ENCODE peak calls at places on chromosomes 3 and 15, in four cellular contexts. One of them, this sample, is unnamed.

GRCh38 chr15:72585659-72586058 is 68.8 kb upstream of the GOLGA6B start:
- DNase-seq in IMR-90: peak; percentile 28
- DNase-seq in H9: no peak
- DNase-seq in mesendoderm: peak; percentile 62
- DNase-seq in this sample: no peak

GRCh38 chr3:126621627-126622345 is 33.1 kb downstream of the TXNRD3 start:
- DNase-seq in IMR-90: peak; percentile 59
- DNase-seq in H9: no peak
- DNase-seq in mesendoderm: peak; percentile 63
- DNase-seq in this sample: no peak

GRCh38 chr3:74135808-74136207 is 478.7 kb downstream of the CNTN3 start:
- DNase-seq in IMR-90: no peak
- DNase-seq in H9: no peak
- DNase-seq in mesendoderm: no peak
- DNase-seq in this sample: no peak

GRCh38 chr15:79978260-79978659 is 7.3 kb upstream of the BCL2A1 start:
- DNase-seq in IMR-90: no peak
- DNase-seq in H9: no peak
- DNase-seq in mesendoderm: no peak
- DNase-seq in this sample: no peak

GRCh38 chr3:165682734-165683133 is 154.5 kb downstream of the BCHE start:
- DNase-seq in IMR-90: no peak
- DNase-seq in H9: no peak
- DNase-seq in mesendoderm: no peak
- DNase-seq in this sample: no peak

GRCh38 chr3:65971281-65972252 is 67.2 kb downstream of the MAGI1 start:
- DNase-seq in IMR-90: no peak
- DNase-seq in H9: no peak
- DNase-seq in mesendoderm: peak; percentile 87
- DNase-seq in this sample: no peak

GRCh38 chr3:66464512-66464894 is 36.3 kb downstream of the LRIG1 start:
- DNase-seq in IMR-90: peak; percentile 35
- DNase-seq in H9: no peak
- DNase-seq in mesendoderm: peak; percentile 52
- DNase-seq in this sample: no peak

GRCh38 chr15:69303337-69304175 is 4.8 kb downstream of the PAQR5 start:
- DNase-seq in IMR-90: peak; percentile 55
- DNase-seq in H9: no peak
- DNase-seq in mesendoderm: peak; percentile 55
- DNase-seq in this sample: no peak

GRCh38 chr3:172171396-172172075 is 132.2 kb downstream of the FNDC3B start:
- DNase-seq in IMR-90: no peak
- DNase-seq in H9: no peak
- DNase-seq in mesendoderm: no peak
- DNase-seq in this sample: no peak

GRCh38 chr15:71654714-71655174 is 155.6 kb upstream of the NR2E3 start:
- DNase-seq in IMR-90: no peak
- DNase-seq in H9: no peak
- DNase-seq in mesendoderm: no peak
- DNase-seq in this sample: no peak

GRCh38 chr15:78303729-78304486 is 4.5 kb upstream of the SKIC8 start:
- DNase-seq in IMR-90: no peak
- DNase-seq in H9: peak; percentile 79
- DNase-seq in mesendoderm: no peak
- DNase-seq in this sample: no peak

GRCh38 chr15:56199038-56199437 is 44.6 kb downstream of the RFX7 start:
- DNase-seq in IMR-90: no peak
- DNase-seq in H9: no peak
- DNase-seq in mesendoderm: no peak
- DNase-seq in this sample: no peak

GRCh38 chr15:56207711-56208110 is 36.0 kb downstream of the RFX7 start:
- DNase-seq in IMR-90: no peak
- DNase-seq in H9: no peak
- DNase-seq in mesendoderm: no peak
- DNase-seq in this sample: no peak

GRCh38 chr15:56207092-56207491 is 36.6 kb downstream of the RFX7 start:
- DNase-seq in IMR-90: no peak
- DNase-seq in H9: no peak
- DNase-seq in mesendoderm: no peak
- DNase-seq in this sample: no peak

GRCh38 chr15:56205061-56205876 is 38.4 kb downstream of the RFX7 start:
- DNase-seq in IMR-90: peak; percentile 31
- DNase-seq in H9: no peak
- DNase-seq in mesendoderm: no peak
- DNase-seq in this sample: no peak

DNA sequence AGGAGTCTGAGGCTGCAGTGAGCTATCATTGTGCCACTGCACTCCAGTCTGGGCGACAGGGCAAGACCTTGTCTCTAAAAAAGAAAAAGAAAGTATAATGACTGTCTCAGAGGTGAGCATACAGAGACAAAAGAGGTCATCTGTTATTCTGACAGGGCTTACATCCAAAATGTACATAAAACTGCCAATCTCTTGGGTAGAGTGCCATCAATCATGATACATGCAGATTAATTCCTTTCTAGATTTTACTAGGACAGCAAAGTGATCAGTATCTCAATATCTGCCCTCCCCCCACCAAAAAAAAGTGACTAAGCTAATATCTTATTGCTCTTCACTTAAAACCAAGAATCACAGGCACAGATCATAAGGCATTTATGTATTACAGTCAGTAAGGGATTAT is 40.9 kb downstream of the RFX7 start:
- DNase-seq in IMR-90: no peak
- DNase-seq in H9: no peak
- DNase-seq in mesendoderm: no peak
- DNase-seq in this sample: no peak
- H2AK5ac ChIP-seq in IMR-90: no peak overlapping the region
- H2AK5ac ChIP-seq in H9: no peak overlapping the region
- H2AK5ac ChIP-seq in mesendoderm: no peak overlapping the region
- H2AK5ac ChIP-seq in this sample: no peak overlapping the region

DNA sequence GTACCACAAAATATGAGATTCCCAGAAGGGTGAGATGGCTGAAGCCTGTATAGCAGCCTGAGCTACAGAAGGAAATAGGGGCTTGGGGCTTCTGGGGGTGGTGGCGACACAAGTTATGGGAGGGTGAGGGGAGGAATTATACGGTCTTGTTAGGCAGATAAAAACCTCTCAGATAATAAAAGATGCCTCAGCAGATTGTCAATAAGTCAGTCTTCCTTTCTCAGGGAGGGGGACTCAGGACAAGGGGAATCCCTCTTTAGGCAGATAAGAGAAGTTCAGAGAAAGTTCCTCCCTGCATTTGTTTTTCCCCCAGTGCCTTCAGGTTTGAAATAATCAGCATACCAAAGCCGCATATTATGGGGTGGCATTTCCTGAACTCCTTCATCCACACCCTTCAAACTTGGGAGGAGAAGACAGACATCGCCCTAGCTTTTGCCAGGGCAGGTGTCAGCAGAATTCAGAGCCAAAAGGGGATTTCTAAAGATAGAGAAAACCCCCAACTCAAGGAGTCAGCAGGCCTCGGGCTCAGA is 8.4 kb downstream of the PPCDC start:
- DNase-seq in IMR-90: no peak
- DNase-seq in H9: no peak
- DNase-seq in mesendoderm: peak; percentile 38
- DNase-seq in this sample: no peak
- H3K27ac ChIP-seq in IMR-90: no peak overlapping the region
- H3K27ac ChIP-seq in H9: no peak overlapping the region
- H3K27ac ChIP-seq in mesendoderm: no peak overlapping the region
- H3K27ac ChIP-seq in this sample: no peak overlapping the region

DNA sequence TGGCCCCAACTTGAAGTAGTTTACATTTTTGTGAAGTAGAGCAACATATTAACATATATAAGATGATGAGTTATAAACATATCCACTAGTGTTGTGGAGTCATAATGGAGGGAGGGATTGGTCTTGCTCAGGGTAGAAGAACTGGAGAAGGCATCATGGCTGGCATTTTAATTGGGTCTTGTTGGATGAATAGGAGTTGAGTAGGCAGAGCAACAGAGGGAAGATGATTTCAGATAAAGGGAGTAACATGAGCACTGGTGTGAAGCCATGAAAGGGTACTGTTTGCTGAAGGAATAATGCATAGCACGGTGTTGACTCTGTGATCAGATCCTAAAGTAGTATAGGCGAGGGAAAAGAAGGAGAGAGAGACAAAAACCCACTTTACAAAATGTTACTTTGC is 3.6 kb upstream of the RFX7 start:
- DNase-seq in IMR-90: no peak
- DNase-seq in H9: no peak
- DNase-seq in mesendoderm: no peak
- DNase-seq in this sample: no peak
- H3K9ac ChIP-seq in IMR-90: no peak overlapping the region
- H3K9ac ChIP-seq in H9: no peak overlapping the region
- H3K9ac ChIP-seq in mesendoderm: no peak overlapping the region
- H3K9ac ChIP-seq in this sample: no peak overlapping the region

GRCh38 chr3:51337666-51338065 is 47.4 kb upstream of the MANF start:
- DNase-seq in IMR-90: no peak
- DNase-seq in H9: no peak
- DNase-seq in mesendoderm: no peak
- DNase-seq in this sample: no peak
- H2AK5ac ChIP-seq in IMR-90: no peak overlapping the region
- H2AK5ac ChIP-seq in H9: no peak overlapping the region
- H2AK5ac ChIP-seq in mesendoderm: no peak overlapping the region
- H2AK5ac ChIP-seq in this sample: no peak overlapping the region

GRCh38 chr3:33665294-33665693 is 52.8 kb downstream of the CLASP2 start:
- DNase-seq in IMR-90: no peak
- DNase-seq in H9: no peak
- DNase-seq in mesendoderm: no peak
- DNase-seq in this sample: no peak

GRCh38 chr3:33658971-33659848 is 58.8 kb downstream of the CLASP2 start:
- DNase-seq in IMR-90: peak; percentile 88
- DNase-seq in H9: peak; percentile 78
- DNase-seq in mesendoderm: peak; percentile 89
- DNase-seq in this sample: peak; percentile 65

GRCh38 chr3:33664195-33664594 is 53.9 kb downstream of the CLASP2 start:
- DNase-seq in IMR-90: peak; percentile 92
- DNase-seq in H9: no peak
- DNase-seq in mesendoderm: no peak
- DNase-seq in this sample: no peak

GRCh38 chr3:33660035-33660434 is 58.0 kb downstream of the CLASP2 start:
- DNase-seq in IMR-90: no peak
- DNase-seq in H9: no peak
- DNase-seq in mesendoderm: peak; percentile 8
- DNase-seq in this sample: no peak

GRCh38 chr3:33663042-33663441 is 55.0 kb downstream of the CLASP2 start:
- DNase-seq in IMR-90: no peak
- DNase-seq in H9: no peak
- DNase-seq in mesendoderm: no peak
- DNase-seq in this sample: no peak
- H3K27ac ChIP-seq in IMR-90: no peak overlapping the region
- H3K27ac ChIP-seq in H9: no peak overlapping the region
- H3K27ac ChIP-seq in mesendoderm: no peak overlapping the region
- H3K27ac ChIP-seq in this sample: no peak overlapping the region

DNA sequence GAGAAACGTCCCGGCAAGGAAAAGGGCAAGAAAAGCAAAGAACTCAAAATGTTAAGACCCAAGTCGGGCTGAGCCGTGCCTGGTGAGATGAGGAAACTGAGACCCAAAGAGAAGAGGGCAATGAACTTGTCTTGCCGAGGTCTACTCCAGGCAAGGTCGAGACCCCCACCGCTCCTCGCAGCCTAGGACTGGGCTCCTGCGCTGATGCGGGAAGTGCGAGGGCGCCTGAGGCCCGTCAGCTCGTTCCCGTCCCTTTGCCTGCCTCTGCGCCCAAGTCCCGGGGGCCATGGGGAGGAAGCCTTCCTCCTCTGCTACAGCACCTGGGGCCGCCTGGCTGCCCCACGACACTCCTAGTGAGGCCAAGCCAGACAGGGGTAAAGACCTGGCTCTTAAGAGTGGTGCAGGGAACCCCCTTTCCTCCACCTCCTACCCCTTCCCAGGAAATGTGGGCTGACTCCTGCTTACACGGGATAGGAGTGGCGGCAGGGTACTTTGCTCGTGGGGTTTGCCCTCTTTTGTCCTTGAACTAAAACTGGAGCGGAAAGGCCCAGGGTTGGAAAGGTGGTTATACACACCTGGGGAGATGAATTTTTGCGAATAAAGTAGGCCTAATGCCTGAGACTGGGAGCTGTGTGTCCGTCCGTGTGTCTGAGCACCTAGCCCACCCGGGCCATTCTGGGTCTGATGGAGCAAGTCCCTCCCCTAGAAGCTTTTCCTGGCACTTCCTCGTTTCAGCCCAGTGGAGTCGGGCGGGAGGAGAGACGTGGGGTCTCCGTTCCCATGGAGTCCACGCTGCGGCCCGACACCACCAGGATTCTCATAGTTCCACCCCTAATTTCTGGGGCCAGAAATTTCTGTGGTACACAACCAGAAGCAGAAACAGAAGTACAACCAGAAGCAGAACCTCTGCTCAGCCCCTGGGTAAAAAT is 1.1 kb upstream of the MEGF11 start:
- DNase-seq in IMR-90: no peak
- DNase-seq in H9: peak; percentile 63
- DNase-seq in mesendoderm: peak; percentile 56
- DNase-seq in this sample: no peak
- H3K9ac ChIP-seq in IMR-90: no peak overlapping the region
- H3K9ac ChIP-seq in H9: no peak overlapping the region
- H3K9ac ChIP-seq in mesendoderm: peak overlapping the region; percentile 60
- H3K9ac ChIP-seq in this sample: no peak overlapping the region

DNA sequence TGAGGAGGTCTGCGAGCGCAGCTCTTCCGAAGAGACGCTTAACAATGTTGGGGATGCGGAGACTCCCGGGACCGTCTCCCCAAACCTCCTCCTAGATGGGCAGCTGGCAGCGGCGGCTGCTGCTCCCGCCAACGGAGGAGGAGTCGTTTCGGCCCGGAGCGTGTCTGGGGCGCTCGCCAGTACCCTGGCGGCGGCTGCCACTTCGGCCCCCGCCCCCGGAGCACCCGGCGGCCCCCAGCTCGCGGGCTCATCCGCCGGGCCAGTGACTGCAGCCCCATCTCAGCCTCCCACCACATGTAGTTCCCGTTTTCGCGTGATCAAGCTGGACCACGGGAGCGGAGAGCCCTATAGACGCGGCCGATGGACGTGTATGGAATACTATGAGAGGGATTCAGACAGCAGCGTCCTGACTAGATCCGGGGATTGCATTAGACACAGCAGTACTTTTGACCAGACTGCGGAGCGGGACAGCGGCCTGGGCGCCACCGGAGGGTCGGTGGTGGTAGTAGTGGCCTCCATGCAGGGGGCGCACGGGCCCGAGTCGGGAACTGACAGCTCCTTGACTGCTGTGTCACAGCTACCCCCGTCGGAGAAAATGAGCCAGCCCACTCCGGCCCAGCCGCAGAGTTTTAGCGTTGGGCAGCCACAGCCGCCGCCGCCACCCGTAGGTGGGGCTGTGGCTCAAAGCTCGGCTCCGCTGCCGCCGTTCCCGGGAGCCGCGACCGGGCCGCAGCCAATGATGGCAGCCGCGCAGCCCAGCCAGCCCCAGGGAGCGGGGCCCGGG is 1.6 kb downstream of the TSC22D2 start:
- DNase-seq in IMR-90: peak; percentile 60
- DNase-seq in H9: peak; percentile 50
- DNase-seq in mesendoderm: peak; percentile 90
- DNase-seq in this sample: peak; percentile 76
- H2AK5ac ChIP-seq in IMR-90: peak overlapping the region; percentile 72
- H2AK5ac ChIP-seq in H9: no peak overlapping the region
- H2AK5ac ChIP-seq in mesendoderm: no peak overlapping the region
- H2AK5ac ChIP-seq in this sample: no peak overlapping the region

DNA sequence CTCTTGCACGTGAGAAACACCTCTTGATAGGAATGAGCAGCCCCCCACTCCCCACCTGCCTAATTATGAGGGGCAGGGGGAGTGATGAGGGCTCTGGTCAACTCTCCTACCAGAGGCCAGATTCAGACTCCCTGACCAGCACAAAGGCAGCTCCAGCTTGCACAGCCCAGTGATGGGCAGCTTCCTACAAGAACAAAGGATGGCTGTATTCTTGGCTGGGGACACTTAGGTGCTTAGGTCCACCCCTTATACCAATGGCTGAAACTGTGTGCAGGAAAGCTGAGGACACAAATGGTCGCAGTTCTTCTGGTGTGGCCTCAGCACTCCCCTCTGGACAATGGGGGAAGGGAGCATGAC is 81.8 kb downstream of the IQSEC1 start:
- DNase-seq in IMR-90: no peak
- DNase-seq in H9: no peak
- DNase-seq in mesendoderm: no peak
- DNase-seq in this sample: no peak
- H3K27ac ChIP-seq in IMR-90: peak overlapping the region; percentile 75
- H3K27ac ChIP-seq in H9: no peak overlapping the region
- H3K27ac ChIP-seq in mesendoderm: no peak overlapping the region
- H3K27ac ChIP-seq in this sample: no peak overlapping the region